ENCODE peak calls at places on chromosomes 6 and 20, in ten cellular contexts. N, O, I, J, M, W, L, Y, Z and P are unnamed samples.

GRCh38 chr6:10695086-10695657 is 400 bp downstream of the PAK1IP1 start:
- DNase-seq in W (no peak), N (no peak), I (no peak), O (no peak), L (peak), Z (no peak), Y (no peak), M (peak), J (no peak), P (no peak)

GRCh38 chr6:139967497-139967896 is 593.0 kb upstream of the CITED2 start:
- DNase-seq in I (no peak), O (no peak), J (no peak), Z (no peak), N (no peak), M (no peak), L (peak), W (no peak), Y (no peak), P (peak)

GRCh38 chr6:107152633-107153032 is 37.3 kb upstream of the BEND3 start:
- DNase-seq in Y (no peak), Z (no peak), J (no peak), W (no peak), I (no peak), O (no peak), N (no peak), M (no peak), L (no peak), P (no peak)

GRCh38 chr6:15872252-15873103 is 209.7 kb upstream of the DTNBP1 start:
- DNase-seq in Z (no peak), N (no peak), L (no peak), O (no peak), I (no peak), M (no peak), Y (no peak), J (no peak), W (no peak), P (peak)

GRCh38 chr6:18513253-18513798 is 126.2 kb downstream of the RNF144B start:
- DNase-seq in L (no peak), O (no peak), M (no peak), I (no peak), J (no peak), Z (no peak), W (no peak), N (no peak), Y (no peak), P (no peak)

GRCh38 chr6:436308-437041 is 44.9 kb downstream of the IRF4 start:
- DNase-seq in W (no peak), L (peak), I (no peak), O (peak), J (no peak), Z (no peak), N (no peak), M (no peak), Y (peak), P (peak)

GRCh38 chr6:125323376-125323775 is 21.6 kb upstream of the HDDC2 start:
- DNase-seq in N (no peak), O (no peak), W (no peak), M (no peak), L (no peak), Z (no peak), J (no peak), Y (no peak), I (no peak), P (no peak)

GRCh38 chr6:57021086-57021720 is 25.3 kb upstream of the KIAA1586 start:
- DNase-seq in M (peak), Y (peak), O (peak), N (no peak), Z (peak), I (no peak), L (peak), W (peak), J (no peak), P (peak)

GRCh38 chr6:125022391-125022989 is 60.3 kb downstream of the RNF217 start:
- DNase-seq in Z (no peak), O (no peak), L (no peak), I (no peak), Y (no peak), W (no peak), N (no peak), M (no peak), J (no peak), P (peak)

GRCh38 chr6:2545351-2545750 is 205.4 kb downstream of the MYLK4 start:
- DNase-seq in J (no peak), Z (no peak), O (no peak), I (no peak), W (no peak), M (no peak), N (no peak), L (no peak), Y (no peak), P (no peak)

GRCh38 chr6:29603930-29604329 is 19.0 kb downstream of the OR2H2 start:
- DNase-seq in J (no peak), O (no peak), N (no peak), W (no peak), Y (no peak), L (no peak), Z (no peak), M (no peak), I (no peak), P (no peak)

GRCh38 chr6:23533311-23533710 is 592.7 kb upstream of the NRSN1 start:
- DNase-seq in Z (no peak), I (no peak), J (no peak), Y (no peak), L (no peak), N (no peak), O (no peak), W (no peak), M (no peak), P (no peak)

GRCh38 chr6:23728707-23729106 is 397.3 kb upstream of the NRSN1 start:
- DNase-seq in N (no peak), O (no peak), J (no peak), L (no peak), W (peak), Z (no peak), I (no peak), Y (no peak), M (no peak), P (no peak)

GRCh38 chr6:8859501-8859900 is 424.2 kb upstream of the SLC35B3 start:
- DNase-seq in Y (no peak), I (no peak), L (no peak), N (no peak), Z (no peak), O (no peak), J (no peak), W (no peak), M (no peak), P (no peak)

GRCh38 chr6:109949281-109950065 is 28.6 kb upstream of the GPR6 start:
- DNase-seq in I (no peak), L (no peak), N (no peak), O (no peak), Y (no peak), J (no peak), Z (no peak), M (no peak), W (no peak), P (no peak)

GRCh38 chr20:52103469-52103910 is 88.1 kb downstream of the ZFP64 start:
- DNase-seq in M (no peak), O (no peak), J (no peak), L (peak), Y (no peak), I (no peak), W (no peak), N (no peak), Z (no peak), P (peak)

GRCh38 chr20:62774076-62774714 is 22.1 kb upstream of the MRGBP start:
- DNase-seq in Y (no peak), N (no peak), J (no peak), M (no peak), L (no peak), W (no peak), Z (no peak), O (no peak), I (no peak), P (no peak)

GRCh38 chr6:89067796-89068195 is 12.8 kb upstream of the PNRC1 start:
- DNase-seq in L (no peak), I (no peak), Z (no peak), M (no peak), J (no peak), O (no peak), W (no peak), N (no peak), Y (no peak), P (peak)

GRCh38 chr20:25537890-25538289 is 47.4 kb downstream of the NINL start:
- DNase-seq in I (no peak), W (no peak), Z (no peak), M (no peak), J (no peak), L (no peak), Y (no peak), O (no peak), N (no peak), P (no peak)

GRCh38 chr6:35230950-35231349 is 17.2 kb downstream of the SCUBE3 start:
- DNase-seq in M (no peak), N (peak), I (peak), J (no peak), Z (no peak), L (no peak), Y (no peak), O (peak), W (no peak), P (no peak)

GRCh38 chr20:60691966-60692615 is 560.0 kb upstream of the CDH4 start:
- DNase-seq in Y (no peak), L (no peak), M (no peak), J (no peak), Z (no peak), N (no peak), W (no peak), O (no peak), I (no peak), P (no peak)

GRCh38 chr6:165854061-165854862 is 191.2 kb upstream of the PDE10A start:
- DNase-seq in J (no peak), N (no peak), L (no peak), O (no peak), I (no peak), M (no peak), Y (no peak), Z (no peak), W (no peak), P (no peak)

DNA sequence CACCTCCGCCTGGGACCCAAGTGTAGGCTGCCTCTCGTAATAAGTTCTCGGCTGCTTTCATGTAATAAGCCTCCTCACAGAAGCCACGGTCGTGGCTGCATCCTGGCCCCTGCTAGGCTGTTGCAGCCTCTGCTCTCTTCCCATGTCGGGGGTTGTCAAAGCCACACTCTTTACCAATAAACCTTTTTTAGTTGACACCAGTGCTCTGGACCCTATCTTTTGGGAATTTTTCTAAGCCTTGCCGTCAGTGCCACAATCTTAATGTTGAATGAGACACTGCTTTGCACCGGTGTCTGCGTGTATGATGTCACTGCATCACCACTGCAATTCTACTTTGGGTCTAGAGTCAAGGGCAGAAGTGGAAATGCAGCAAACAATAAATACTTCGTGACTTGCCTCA is 57.7 kb upstream of the CCN6 start:
- DNase-seq in O (no peak), I (no peak), J (no peak), Y (no peak), M (no peak), W (no peak), N (no peak), L (no peak), Z (no peak), P (no peak)
- H3K4me3 ChIP-seq in O (no peak), I (no peak), J (no peak), Y (no peak), M (no peak), W (no peak), N (no peak), L (no peak), Z (no peak), P (no peak)

DNA sequence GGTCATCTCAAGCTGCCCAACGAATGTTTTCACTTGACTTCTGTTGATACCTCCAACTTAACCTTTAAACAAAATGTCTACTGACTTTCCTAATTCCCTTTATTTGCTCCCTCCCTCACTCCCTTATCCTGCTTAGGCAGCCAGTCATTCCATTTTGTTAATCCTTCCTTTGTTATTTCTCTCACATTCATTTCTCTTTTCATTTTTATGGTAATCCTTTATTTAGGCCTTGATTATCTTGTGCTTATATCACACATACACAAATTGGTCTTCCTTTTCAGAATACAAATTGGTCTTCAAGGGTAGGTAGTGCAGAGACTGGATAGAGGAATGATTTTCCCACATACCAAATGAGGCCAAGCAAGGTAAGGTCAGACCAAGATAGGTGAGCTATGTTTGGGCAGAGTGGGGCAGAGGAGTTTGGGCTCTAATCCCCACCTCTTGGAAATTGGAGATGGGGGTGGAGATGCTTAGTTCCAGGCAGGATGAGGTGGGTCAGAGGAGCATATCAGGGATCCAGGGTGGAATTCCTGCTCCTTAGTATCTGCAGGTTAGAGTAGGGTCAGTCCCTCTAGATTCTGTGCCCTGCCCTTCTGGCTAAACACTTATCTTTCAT is 2.0 kb upstream of the SPACA1 start:
- DNase-seq in I (no peak), Y (no peak), J (no peak), N (no peak), W (no peak), O (no peak), Z (no peak), M (no peak), L (no peak), P (no peak)
- H3K4me3 ChIP-seq in I (no peak), Y (no peak), J (no peak), N (no peak), W (no peak), O (no peak), Z (no peak), M (no peak), L (no peak), P (no peak)

GRCh38 chr20:59063358-59064213 is 21.0 kb upstream of the PRELID3B start:
- DNase-seq in J (peak), W (peak), I (peak), O (peak), L (peak), Z (peak), Y (no peak), N (peak), M (no peak), P (peak)
- H3K4me3 ChIP-seq in J (no peak), W (no peak), I (peak), O (peak), L (no peak), Z (no peak), Y (no peak), N (no peak), M (no peak), P (no peak)

DNA sequence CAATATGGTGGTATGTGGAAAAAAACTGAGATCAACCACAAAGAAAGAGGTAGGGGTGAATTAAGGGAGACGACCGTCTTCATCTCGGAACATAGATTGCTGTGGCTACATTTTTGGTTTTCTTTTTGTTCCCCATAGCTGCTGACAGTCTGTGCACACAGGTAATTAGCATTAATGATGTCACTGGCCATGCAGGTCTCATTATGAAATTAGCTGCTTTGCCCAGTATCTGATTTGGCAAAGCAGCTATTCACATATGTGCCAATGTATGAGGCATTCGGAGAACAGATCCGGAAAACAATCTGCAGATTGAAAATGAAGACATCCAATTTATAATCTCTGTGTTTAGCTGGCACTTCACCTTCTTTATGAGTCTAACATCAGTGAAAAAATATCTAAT is 13.1 kb downstream of the NOX3 start:
- DNase-seq in J (no peak), W (no peak), I (no peak), Y (no peak), M (no peak), L (no peak), Z (no peak), N (no peak), O (no peak), P (no peak)
- H3K4me3 ChIP-seq in J (no peak), W (no peak), I (no peak), Y (no peak), M (no peak), L (no peak), Z (no peak), N (no peak), O (no peak), P (no peak)